ENCODE peak calls at places on chromosomes 5 and 9, in eight cellular contexts. G is body of pancreas; N is cardiac muscle cell; A is suprapubic skin; J is lung; W is stomach; E is upper lobe of right lung; O is CD8-positive, alpha-beta T cell. K is an unnamed sample.

GRCh38 chr9:36092509-36093215 is 43.9 kb upstream of the GLIPR2 start:
- DNase-seq in G (no peak), N (no peak), A (no peak), J (no peak), W (no peak), E (no peak), O (no peak), K (no peak)

GRCh38 chr5:173714551-173715428 is 98.3 kb upstream of the BOD1 start:
- DNase-seq in G (no peak), N (peak; percentile 61), A (no peak), J (no peak), W (no peak), E (no peak), O (no peak), K (no peak)

GRCh38 chr9:115808695-115809094 is 344.9 kb upstream of the PAPPA start:
- DNase-seq in G (no peak), N (peak; percentile 29), A (no peak), J (no peak), W (no peak), E (no peak), O (no peak), K (no peak)

GRCh38 chr5:82387819-82388166 is 109.6 kb upstream of the RPS23 start:
- DNase-seq in G (no peak), N (no peak), A (no peak), J (no peak), W (no peak), E (no peak), O (no peak), K (no peak)

GRCh38 chr9:13648676-13649075 is 369.2 kb upstream of the MPDZ start:
- DNase-seq in G (no peak), N (no peak), A (no peak), J (no peak), W (no peak), E (no peak), O (no peak), K (no peak)

GRCh38 chr9:97633859-97634485 is 351 bp downstream of the NCBP1 start:
- DNase-seq in G (no peak), N (no peak), A (no peak), J (no peak), W (no peak), E (no peak), O (no peak), K (no peak)

GRCh38 chr5:42749020-42749419 is 7.6 kb upstream of the CCDC152 start:
- DNase-seq in G (no peak), N (no peak), A (no peak), J (no peak), W (no peak), E (no peak), O (no peak), K (no peak)

GRCh38 chr5:173592050-173592669 is 24.3 kb downstream of the BOD1 start:
- DNase-seq in G (no peak), N (peak; percentile 15), A (no peak), J (no peak), W (no peak), E (no peak), O (no peak), K (no peak)

GRCh38 chr5:926416-927171 is 33.9 kb downstream of the TRIP13 start:
- DNase-seq in G (peak; percentile 51), N (peak; percentile 52), A (peak; percentile 63), J (no peak), W (no peak), E (no peak), O (no peak), K (no peak)
- TF ChIP-seq CTCF in G (peak; percentile 47), N (peak; percentile 50), A (peak; percentile 39), J (no peak), W (peak; percentile 38), E (peak; percentile 42), O (no peak), K (no peak)

DNA sequence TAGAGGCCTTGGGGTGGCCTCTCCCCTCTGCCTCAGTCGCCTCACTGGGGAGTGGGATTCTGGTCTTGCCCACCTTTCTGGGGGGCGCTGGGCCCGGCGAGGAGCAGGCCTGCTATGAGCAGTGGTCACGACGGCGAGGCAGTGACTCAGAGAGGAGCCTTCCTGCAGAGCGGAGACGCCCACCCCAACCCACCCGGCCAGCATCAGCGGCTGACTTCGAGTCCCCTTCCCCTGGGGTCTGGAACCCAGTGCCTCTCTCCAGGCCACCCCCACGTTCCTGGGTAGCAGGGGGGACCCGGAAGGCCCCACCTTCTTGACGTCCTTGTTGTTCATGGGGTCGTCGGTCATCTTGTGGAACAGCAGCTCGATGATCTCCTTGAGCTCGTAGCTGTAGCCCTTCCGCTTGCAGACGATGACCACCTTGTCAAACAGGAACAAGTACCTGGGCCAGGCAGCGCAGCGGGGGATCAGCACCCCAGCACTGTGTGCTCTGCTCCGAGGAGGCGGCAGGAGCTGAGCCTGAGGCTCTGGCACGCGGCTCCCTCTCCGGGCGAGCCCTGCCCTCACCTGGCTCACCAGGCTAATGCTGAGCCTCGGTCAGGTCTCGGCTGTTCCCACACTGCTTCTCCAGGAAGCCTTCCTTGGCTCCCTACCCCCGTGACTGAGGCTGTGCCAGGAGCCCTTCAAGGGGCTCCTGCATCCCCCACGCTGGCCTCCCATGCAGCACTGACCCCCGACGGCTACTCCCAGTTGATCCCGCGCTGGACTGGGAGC is 50.1 kb upstream of the SARDH start:
- DNase-seq in G (no peak), N (no peak), A (no peak), J (no peak), W (no peak), E (no peak), O (no peak), K (no peak)
- H3K4me1 ChIP-seq in G (peaks cover 5% of the 10 kb centered on the region), N (no peaks in the 10 kb centered on the region), A (peaks cover 25% of the 10 kb centered on the region), J (peaks cover 17% of the 10 kb centered on the region), W (peaks cover 34% of the 10 kb centered on the region), E (peaks cover 20% of the 10 kb centered on the region), O (no peaks in the 10 kb centered on the region), K (peaks cover 6% of the 10 kb centered on the region)

GRCh38 chr9:98881356-98881755 is 62.4 kb upstream of the COL15A1 start:
- DNase-seq in G (no peak), N (no peak), A (no peak), J (no peak), W (no peak), E (no peak), O (no peak), K (peak; percentile 82)

GRCh38 chr9:98880311-98881015 is 63.2 kb upstream of the COL15A1 start:
- DNase-seq in G (peak; percentile 78), N (no peak), A (no peak), J (no peak), W (no peak), E (no peak), O (no peak), K (peak; percentile 79)

GRCh38 chr9:98879958-98880300 is 63.8 kb upstream of the COL15A1 start:
- DNase-seq in G (peak; percentile 42), N (peak; percentile 46), A (no peak), J (no peak), W (no peak), E (no peak), O (no peak), K (no peak)

GRCh38 chr9:98882569-98882923 is 61.2 kb upstream of the COL15A1 start:
- DNase-seq in G (no peak), N (no peak), A (no peak), J (no peak), W (no peak), E (no peak), O (no peak), K (peak; percentile 49)

DNA sequence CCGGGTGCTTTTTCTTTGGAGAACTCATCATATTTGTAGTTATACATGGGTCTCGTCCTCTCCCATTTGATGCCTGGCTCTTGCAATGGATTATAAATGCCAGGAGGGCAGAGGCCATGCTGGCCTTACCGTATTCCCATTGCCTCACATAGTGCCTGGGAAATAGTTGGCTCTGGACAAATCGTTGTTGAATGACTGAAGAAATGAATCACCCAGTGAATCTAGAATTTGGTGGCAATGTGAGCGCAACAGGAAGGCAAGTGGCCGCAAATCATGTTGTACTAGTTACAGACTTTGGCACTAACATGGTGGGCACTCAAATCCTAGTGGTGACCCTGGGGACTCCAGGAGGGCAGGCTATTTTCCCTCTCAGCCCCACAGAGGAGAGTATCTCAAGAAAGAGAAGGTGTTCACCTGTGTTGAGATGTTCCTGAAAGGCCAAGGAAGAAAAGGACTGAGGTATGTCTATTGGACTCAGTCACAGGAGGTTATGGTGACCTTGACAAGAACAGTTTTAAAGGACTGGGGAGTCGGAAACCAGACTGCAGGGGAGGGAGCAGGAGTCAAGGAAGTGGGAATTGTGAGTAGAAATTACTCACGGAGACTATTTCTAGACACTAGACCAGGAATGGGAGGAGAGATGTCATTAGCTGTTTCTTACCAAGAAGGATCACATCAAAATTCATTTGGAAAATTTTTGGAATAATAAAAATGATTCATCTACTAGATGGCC is 61.7 kb upstream of the COL15A1 start:
- DNase-seq in G (no peak), N (no peak), A (no peak), J (no peak), W (no peak), E (no peak), O (no peak), K (no peak)
- TF ChIP-seq CTCF in G (no peak), N (no peak), A (no peak), J (no peak), W (no peak), E (no peak), O (no peak), K (no peak)

GRCh38 chr5:180797256-180798192 is 5.1 kb downstream of the MGAT1 start:
- DNase-seq in G (no peak), N (no peak), A (no peak), J (peak; percentile 26), W (no peak), E (no peak), O (no peak), K (peak; percentile 70)

GRCh38 chr5:180795771-180796313 is 6.8 kb downstream of the MGAT1 start:
- DNase-seq in G (no peak), N (no peak), A (no peak), J (peak; percentile 26), W (no peak), E (no peak), O (no peak), K (peak; percentile 49)

GRCh38 chr5:180799194-180799593 is 3.4 kb downstream of the MGAT1 start:
- DNase-seq in G (peak; percentile 79), N (no peak), A (no peak), J (peak; percentile 37), W (peak; percentile 58), E (no peak), O (no peak), K (no peak)

GRCh38 chr5:180799902-180800801 is 2.5 kb downstream of the MGAT1 start:
- DNase-seq in G (no peak), N (peak; percentile 53), A (no peak), J (no peak), W (no peak), E (no peak), O (no peak), K (peak; percentile 82)

DNA sequence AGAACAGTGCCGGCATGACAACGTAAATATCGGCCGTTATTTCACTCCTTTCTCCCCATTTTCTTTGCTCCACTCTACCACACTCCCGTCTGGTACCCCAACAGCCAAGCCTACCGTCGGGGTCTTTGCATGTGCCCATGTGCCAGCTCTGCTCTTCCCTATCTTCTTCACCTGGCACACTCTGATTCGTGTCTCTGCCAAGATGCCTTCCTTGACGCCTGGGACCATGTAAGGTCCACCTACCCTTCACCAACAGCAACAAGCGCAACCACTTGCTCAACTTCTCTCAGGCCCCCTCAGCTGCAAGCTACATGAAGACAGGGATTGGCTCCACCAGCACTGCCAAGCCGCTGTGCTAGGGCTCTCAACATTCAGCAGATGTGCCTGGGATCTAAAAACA is 4.4 kb downstream of the MGAT1 start:
- DNase-seq in G (no peak), N (no peak), A (no peak), J (no peak), W (no peak), E (no peak), O (no peak), K (peak; percentile 84)
- H3K4me1 ChIP-seq in G (peaks cover 73% of the 10 kb centered on the region), N (peaks cover 16% of the 10 kb centered on the region), A (peaks cover 69% of the 10 kb centered on the region), J (peaks cover 35% of the 10 kb centered on the region), W (peaks cover 88% of the 10 kb centered on the region), E (peaks cover 73% of the 10 kb centered on the region), O (peaks cover 79% of the 10 kb centered on the region), K (peaks cover 70% of the 10 kb centered on the region)

K was measured in vagina.